ENCODE peak calls at places on chromosome 13, in seven cellular contexts. I, S, G, N, M, R and O are unnamed samples.

GRCh38 chr13:75785130-75785529 is 149.0 kb downstream of the LMO7 start:
- DNase-seq in R (no peak), N (peak), S (no peak), M (no peak), G (no peak), I (no peak), O (no peak)

GRCh38 chr13:49914947-49915346 is 21.2 kb downstream of the SPRYD7 start:
- DNase-seq in G (no peak), I (no peak), R (no peak), M (no peak), N (no peak), S (no peak), O (no peak)

GRCh38 chr13:52924241-52925148 is 76.1 kb upstream of the PCDH8 start:
- DNase-seq in R (no peak), G (no peak), I (no peak), N (no peak), M (no peak), S (no peak), O (no peak)

GRCh38 chr13:28585557-28585956 is 73.4 kb upstream of the POMP start:
- DNase-seq in N (no peak), G (no peak), R (no peak), M (no peak), S (no peak), I (no peak), O (no peak)

GRCh38 chr13:111865046-111865445 is 201.9 kb upstream of the SOX1 start:
- DNase-seq in S (no peak), G (no peak), R (no peak), M (no peak), I (no peak), N (no peak), O (no peak)

GRCh38 chr13:43516401-43516826 is 270.4 kb downstream of the ENOX1 start:
- DNase-seq in N (peak), R (no peak), M (no peak), G (peak), S (no peak), I (no peak), O (no peak)

GRCh38 chr13:101343128-101343787 is 73.0 kb downstream of the NALCN start:
- DNase-seq in M (no peak), N (no peak), G (no peak), R (peak), S (no peak), I (peak), O (no peak)

GRCh38 chr13:111920932-111921705 is 145.8 kb upstream of the SOX1 start:
- DNase-seq in G (no peak), R (no peak), N (no peak), S (no peak), M (no peak), I (no peak), O (no peak)

GRCh38 chr13:101258071-101258470 is 158.2 kb downstream of the NALCN start:
- DNase-seq in N (peak), R (no peak), I (peak), S (peak), M (no peak), G (no peak), O (no peak)

GRCh38 chr13:104289400-104289799 is 1223.2 kb upstream of the SLC10A2 start:
- DNase-seq in R (no peak), G (no peak), N (no peak), I (peak), M (no peak), S (no peak), O (no peak)

GRCh38 chr13:66425741-66426140 is 804.4 kb downstream of the PCDH9 start:
- DNase-seq in G (no peak), M (no peak), N (no peak), R (no peak), I (peak), S (no peak), O (no peak)

GRCh38 chr13:107866007-107866665 is 349.2 kb downstream of the LIG4 start:
- DNase-seq in S (no peak), I (no peak), R (no peak), G (no peak), N (peak), M (no peak), O (no peak)

GRCh38 chr13:77184455-77184854 is 142.4 kb downstream of the MYCBP2 start:
- DNase-seq in S (no peak), I (peak), G (no peak), R (no peak), N (no peak), M (peak), O (no peak)

GRCh38 chr13:47120284-47120683 is 223.4 kb upstream of the HTR2A start:
- DNase-seq in I (no peak), S (no peak), G (no peak), M (no peak), R (no peak), N (no peak), O (no peak)

GRCh38 chr13:114012141-114012540 is 38.3 kb upstream of the C13orf46 start:
- DNase-seq in N (no peak), S (no peak), M (no peak), G (no peak), I (no peak), R (no peak), O (no peak)

GRCh38 chr13:37485766-37486165 is 112.8 kb downstream of the POSTN start:
- DNase-seq in N (peak), R (no peak), I (no peak), G (no peak), S (no peak), M (no peak), O (no peak)